ENCODE peak calls at places on chromosomes 6 and 20, in nine cellular contexts. F, N, X, G, H, K, C, P and E are unnamed samples.

GRCh38 chr6:79610301-79611009 is 20.7 kb upstream of the SH3BGRL2 start:
- DNase-seq in G (no peak), X (no peak), F (no peak), C (no peak), P (no peak), N (no peak), H (no peak), K (no peak), E (no peak)

GRCh38 chr6:130393306-130393705 is 27.5 kb downstream of the TMEM200A start:
- DNase-seq in X (no peak), C (no peak), K (no peak), H (no peak), N (no peak), F (no peak), G (no peak), P (no peak), E (no peak)

GRCh38 chr6:15642276-15642675 is 20.6 kb downstream of the DTNBP1 start:
- DNase-seq in X (no peak), F (no peak), K (no peak), P (peak), H (no peak), C (no peak), N (no peak), G (no peak), E (no peak)

GRCh38 chr6:5507056-5507722 is 245.9 kb downstream of the FARS2 start:
- DNase-seq in X (no peak), K (no peak), N (no peak), P (no peak), H (no peak), F (no peak), C (no peak), G (no peak), E (no peak)

GRCh38 chr6:1381397-1382330 is 7.7 kb upstream of the FOXF2 start:
- DNase-seq in K (no peak), N (peak), X (peak), C (no peak), F (peak), P (peak), G (no peak), H (peak), E (peak)

GRCh38 chr6:107020239-107020638 is 7.8 kb upstream of the MTRES1 start:
- DNase-seq in K (no peak), G (no peak), C (no peak), P (no peak), F (no peak), X (no peak), N (no peak), H (no peak), E (no peak)

GRCh38 chr6:105593805-105594231 is 190.9 kb upstream of the PREP start:
- DNase-seq in F (no peak), G (no peak), P (no peak), N (no peak), H (no peak), K (no peak), C (no peak), X (no peak), E (peak)

GRCh38 chr6:91580635-91581034 is 993.8 kb upstream of the MAP3K7 start:
- DNase-seq in K (no peak), N (no peak), P (no peak), F (no peak), X (no peak), C (no peak), G (no peak), H (no peak), E (no peak)

GRCh38 chr20:50930139-50931047 is 844 bp downstream of the ADNP start:
- DNase-seq in K (peak), H (no peak), X (no peak), G (no peak), P (no peak), F (peak), N (peak), C (no peak), E (no peak)

GRCh38 chr6:147834377-147834776 is 325.9 kb downstream of the SAMD5 start:
- DNase-seq in H (no peak), X (no peak), C (no peak), K (no peak), G (no peak), N (no peak), P (no peak), F (peak), E (no peak)

GRCh38 chr20:18666803-18667460 is 79.1 kb downstream of the DTD1 start:
- DNase-seq in P (no peak), G (no peak), H (no peak), K (no peak), N (no peak), C (no peak), X (no peak), F (no peak), E (peak)

GRCh38 chr6:155645328-155645727 is 189.7 kb upstream of the NOX3 start:
- DNase-seq in C (peak), X (no peak), F (no peak), K (no peak), N (no peak), G (no peak), H (no peak), P (no peak), E (no peak)

GRCh38 chr6:107470364-107470763 is 11.0 kb upstream of the PDSS2 start:
- DNase-seq in K (no peak), G (no peak), P (no peak), H (no peak), F (no peak), C (no peak), X (no peak), N (no peak), E (no peak)

GRCh38 chr20:23686046-23686750 is 2.6 kb downstream of the CST4 start:
- DNase-seq in X (no peak), P (no peak), N (no peak), G (no peak), K (no peak), C (no peak), H (no peak), F (no peak), E (no peak)

GRCh38 chr20:50987493-50988210 is 29.0 kb downstream of the MOCS3 start:
- DNase-seq in X (peak), K (no peak), P (peak), C (peak), N (no peak), H (peak), G (peak), F (peak), E (peak)

GRCh38 chr20:47784599-47785320 is 521 bp downstream of the SULF2 start:
- DNase-seq in K (no peak), G (peak), N (peak), H (no peak), C (no peak), F (peak), P (peak), X (no peak), E (peak)

GRCh38 chr6:38774933-38775707 is 60.0 kb downstream of the DNAH8 start:
- DNase-seq in H (no peak), N (no peak), C (no peak), G (no peak), X (no peak), K (no peak), P (no peak), F (no peak), E (no peak)

GRCh38 chr20:43361526-43361925 is 96.2 kb upstream of the SRSF6 start:
- DNase-seq in G (no peak), N (no peak), P (no peak), X (no peak), H (no peak), F (no peak), K (no peak), C (no peak), E (no peak)